ENCODE peak calls at places on chromosomes 6 and 20, in six cellular contexts. One of them, this sample, is unnamed.

GRCh38 chr6:4805553-4806307 is 29.5 kb downstream of the CDYL start:
- DNase-seq in islet precursor cell: peak
- DNase-seq in COLO829: peak
- DNase-seq in cardiac muscle cell: peak
- DNase-seq in effector CD4-positive, alpha-beta T cell: no peak
- DNase-seq in HT-29: peak
- DNase-seq in this sample: peak

GRCh38 chr6:3898270-3898994 is 49.3 kb downstream of the FAM50B start:
- DNase-seq in effector CD4-positive, alpha-beta T cell: no peak
- DNase-seq in islet precursor cell: no peak
- DNase-seq in cardiac muscle cell: no peak
- DNase-seq in HT-29: no peak
- DNase-seq in COLO829: no peak
- DNase-seq in this sample: no peak

GRCh38 chr6:130810307-130811030 is 16.7 kb upstream of the SMLR1 start:
- DNase-seq in effector CD4-positive, alpha-beta T cell: no peak
- DNase-seq in COLO829: no peak
- DNase-seq in HT-29: no peak
- DNase-seq in islet precursor cell: no peak
- DNase-seq in cardiac muscle cell: peak
- DNase-seq in this sample: no peak

GRCh38 chr6:73679009-73679408 is 17.0 kb upstream of the CD109 start:
- DNase-seq in islet precursor cell: no peak
- DNase-seq in cardiac muscle cell: no peak
- DNase-seq in HT-29: no peak
- DNase-seq in effector CD4-positive, alpha-beta T cell: no peak
- DNase-seq in COLO829: no peak
- DNase-seq in this sample: no peak

GRCh38 chr20:51594206-51594998 is 51.9 kb upstream of the NFATC2 start:
- DNase-seq in COLO829: no peak
- DNase-seq in islet precursor cell: no peak
- DNase-seq in cardiac muscle cell: no peak
- DNase-seq in HT-29: no peak
- DNase-seq in effector CD4-positive, alpha-beta T cell: no peak
- DNase-seq in this sample: no peak

GRCh38 chr20:17431621-17432364 is 99.4 kb downstream of the BFSP1 start:
- DNase-seq in islet precursor cell: no peak
- DNase-seq in COLO829: no peak
- DNase-seq in effector CD4-positive, alpha-beta T cell: peak
- DNase-seq in cardiac muscle cell: peak
- DNase-seq in HT-29: peak
- DNase-seq in this sample: peak

GRCh38 chr6:135094403-135094821 is 39.8 kb upstream of the HBS1L start:
- DNase-seq in effector CD4-positive, alpha-beta T cell: peak
- DNase-seq in islet precursor cell: no peak
- DNase-seq in HT-29: peak
- DNase-seq in COLO829: no peak
- DNase-seq in cardiac muscle cell: no peak
- DNase-seq in this sample: no peak

GRCh38 chr6:3808759-3809514 is 40.2 kb upstream of the FAM50B start:
- DNase-seq in COLO829: peak
- DNase-seq in effector CD4-positive, alpha-beta T cell: no peak
- DNase-seq in cardiac muscle cell: no peak
- DNase-seq in islet precursor cell: peak
- DNase-seq in HT-29: peak
- DNase-seq in this sample: peak

GRCh38 chr6:101730954-101731353 is 337.4 kb downstream of the GRIK2 start:
- DNase-seq in COLO829: no peak
- DNase-seq in islet precursor cell: no peak
- DNase-seq in cardiac muscle cell: no peak
- DNase-seq in HT-29: no peak
- DNase-seq in effector CD4-positive, alpha-beta T cell: no peak
- DNase-seq in this sample: no peak

GRCh38 chr6:7691675-7692452 is 34.0 kb upstream of the BMP6 start:
- DNase-seq in HT-29: peak
- DNase-seq in COLO829: peak
- DNase-seq in islet precursor cell: peak
- DNase-seq in cardiac muscle cell: no peak
- DNase-seq in effector CD4-positive, alpha-beta T cell: no peak
- DNase-seq in this sample: peak

This sample was measured in SK-MEL-5.